ENCODE peak calls at places on chromosomes 7 and 10, in nine cellular contexts. L, W, I, A, P, K, E, N and G are unnamed samples.

GRCh38 chr7:34759477-34760125 is 101.6 kb downstream of the NPSR1 start:
- DNase-seq in L (peak; percentile 26), W (no peak), I (no peak), A (peak; percentile 75), P (peak; percentile 48), K (peak; percentile 65), E (no peak), N (peak; percentile 81), G (peak; percentile 14)

GRCh38 chr10:61836233-61836887 is 65.1 kb upstream of the ARID5B start:
- DNase-seq in L (no peak), W (no peak), I (no peak), A (no peak), P (no peak), K (peak; percentile 54), E (no peak), N (no peak), G (no peak)

GRCh38 chr10:69861251-69862240 is 59.8 kb downstream of the COL13A1 start:
- DNase-seq in L (peak; percentile 40), W (no peak), I (no peak), A (peak; percentile 93), P (peak; percentile 94), K (peak; percentile 99), E (no peak), N (peak; percentile 64), G (peak; percentile 73)

GRCh38 chr10:13784067-13784466 is 197.3 kb downstream of the PRPF18 start:
- DNase-seq in L (no peak), W (no peak), I (no peak), A (peak; percentile 67), P (no peak), K (peak; percentile 45), E (no peak), N (peak; percentile 52), G (no peak)

GRCh38 chr7:158494162-158494586 is 93.4 kb downstream of the PTPRN2 start:
- DNase-seq in L (no peak), W (no peak), I (no peak), A (no peak), P (no peak), K (peak; percentile 51), E (no peak), N (no peak), G (no peak)

GRCh38 chr10:78964952-78965633 is 103.7 kb upstream of the ZMIZ1 start:
- DNase-seq in L (peak; percentile 63), W (no peak), I (no peak), A (peak; percentile 43), P (peak; percentile 81), K (peak; percentile 100), E (no peak), N (peak; percentile 81), G (no peak)

GRCh38 chr10:33134011-33134751 is 176.2 kb upstream of the ITGB1 start:
- DNase-seq in L (peak; percentile 78), W (no peak), I (peak; percentile 82), A (peak; percentile 89), P (peak; percentile 99), K (peak; percentile 100), E (no peak), N (no peak), G (peak; percentile 88)

GRCh38 chr7:36460811-36461429 is 71.3 kb downstream of the ANLN start:
- DNase-seq in L (no peak), W (no peak), I (no peak), A (no peak), P (no peak), K (no peak), E (no peak), N (no peak), G (no peak)

DNA sequence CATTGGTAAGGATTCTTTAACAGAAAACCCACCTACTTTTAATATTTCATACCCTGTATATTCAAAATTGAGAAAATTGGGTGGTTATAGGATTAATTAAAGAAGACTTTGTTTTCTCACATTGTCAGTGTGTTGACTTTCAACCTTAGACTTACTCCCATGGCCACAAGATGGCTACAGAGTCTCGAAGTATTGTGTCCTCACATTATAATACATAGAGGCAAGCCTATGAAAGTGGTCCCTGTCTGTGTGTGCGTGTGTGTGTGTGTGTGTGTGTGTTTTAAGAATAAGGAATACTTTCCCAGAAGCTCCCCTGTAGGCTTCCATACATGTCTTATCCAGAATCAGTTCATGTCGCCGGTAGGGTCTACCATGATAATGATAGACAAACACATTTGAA is 180.0 kb downstream of the PHF14 start:
- DNase-seq in L (no peak), W (no peak), I (no peak), A (peak; percentile 9), P (no peak), K (no peak), E (no peak), N (peak; percentile 22), G (no peak)
- TF ChIP-seq CTCF in L (no peak), W (no peak), I (no peak), A (peak; percentile 6), P (no peak), K (peak; percentile 25), E (no peak), N (peak; percentile 57), G (no peak)

GRCh38 chr7:2710256-2710655 is 22.3 kb downstream of the AMZ1 start:
- DNase-seq in L (no peak), W (peak; percentile 68), I (no peak), A (no peak), P (no peak), K (no peak), E (no peak), N (no peak), G (no peak)
- H3K4me3 ChIP-seq in L (no peak overlapping the region), W (peak overlapping the region; percentile 36), I (no peak overlapping the region), A (no peak overlapping the region), P (no peak overlapping the region), K (no peak overlapping the region), E (no peak overlapping the region), N (no peak overlapping the region), G (no peak overlapping the region)

GRCh38 chr7:23810099-23810498 is 100.1 kb downstream of the STK31 start:
- DNase-seq in L (no peak), W (no peak), I (no peak), A (no peak), P (no peak), K (no peak), E (no peak), N (no peak), G (no peak)

GRCh38 chr7:23808421-23808820 is 98.4 kb downstream of the STK31 start:
- DNase-seq in L (no peak), W (no peak), I (no peak), A (no peak), P (no peak), K (no peak), E (no peak), N (no peak), G (no peak)

DNA sequence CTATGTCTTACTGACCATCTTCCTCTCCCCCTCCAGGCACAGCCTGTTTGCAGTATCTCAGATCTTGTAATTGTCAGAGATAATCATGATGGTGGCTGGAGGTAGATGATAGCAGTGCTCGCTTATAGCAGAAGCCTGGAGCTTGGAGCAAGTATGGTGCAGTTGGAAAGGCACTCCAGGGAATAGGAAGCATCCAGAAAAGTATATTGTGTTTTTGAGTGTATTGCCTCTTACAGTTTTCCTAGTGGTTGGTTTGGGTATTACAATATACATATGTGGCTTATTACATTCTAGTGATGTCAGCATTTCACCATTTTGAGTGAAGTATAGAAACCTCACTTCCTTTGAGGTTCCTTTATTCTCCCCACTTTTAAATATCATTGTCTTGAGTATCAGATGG is 101.5 kb downstream of the STK31 start:
- DNase-seq in L (no peak), W (no peak), I (no peak), A (peak; percentile 6), P (peak; percentile 13), K (peak; percentile 11), E (no peak), N (peak; percentile 44), G (no peak)
- TF ChIP-seq CTCF in L (no peak), W (peak; percentile 16), I (no peak), A (peak; percentile 42), P (peak; percentile 60), K (peak; percentile 59), E (no peak), N (no peak), G (no peak)

GRCh38 chr7:192701-193536 is 548 bp downstream of the FAM20C start:
- DNase-seq in L (no peak), W (no peak), I (no peak), A (peak; percentile 43), P (no peak), K (no peak), E (no peak), N (no peak), G (no peak)
- H3K4me3 ChIP-seq in L (peak overlapping the region; percentile 97), W (peak overlapping the region; percentile 54), I (peak overlapping the region; percentile 68), A (peak overlapping the region; percentile 83), P (peak overlapping the region; percentile 81), K (peak overlapping the region; percentile 72), E (peak overlapping the region; percentile 50), N (peak overlapping the region; percentile 84), G (peak overlapping the region; percentile 81)